ENCODE peak calls at places on chromosomes 6 and 20, in five cellular contexts. X, G, N, W and O are unnamed samples.
A peak's percentile ranks its signal among the peaks of the same experiment; 100 is the strongest.

GRCh38 chr20:17887331-17888030 is 81.1 kb downstream of the SNX5 start:
- DNase-seq in X (no peak), G (peak; percentile 49), W (no peak), N (no peak), O (no peak)

GRCh38 chr20:20820104-20820503 is 107.7 kb upstream of the RALGAPA2 start:
- DNase-seq in N (no peak), G (no peak), X (no peak), W (peak; percentile 66), O (no peak)

GRCh38 chr20:24956001-24956761 is 7.1 kb downstream of the CST7 start:
- DNase-seq in G (peak; percentile 75), N (no peak), X (no peak), W (no peak), O (no peak)

GRCh38 chr6:81054011-81054410 is 698.5 kb downstream of the TENT5A start:
- DNase-seq in X (no peak), N (no peak), W (no peak), G (no peak), O (no peak)

GRCh38 chr6:147930743-147931142 is 411.9 kb upstream of the SASH1 start:
- DNase-seq in N (no peak), X (no peak), W (no peak), G (no peak), O (no peak)

GRCh38 chr20:52105573-52106422 is 85.8 kb downstream of the ZFP64 start:
- DNase-seq in X (no peak), N (no peak), W (peak; percentile 88), G (no peak), O (no peak)

GRCh38 chr20:57711311-57711712 is 1.5 kb upstream of the PMEPA1 start:
- DNase-seq in G (no peak), N (no peak), X (no peak), W (no peak), O (no peak)

GRCh38 chr6:39140556-39141191 is 25.7 kb upstream of the SAYSD1 start:
- DNase-seq in W (no peak), N (no peak), X (no peak), G (no peak), O (no peak)

GRCh38 chr6:54493138-54493537 is 184.9 kb downstream of the TINAG start:
- DNase-seq in W (no peak), G (no peak), X (no peak), N (no peak), O (no peak)

GRCh38 chr20:13996265-13996664 is 949 bp downstream of the MACROD2 start:
- DNase-seq in N (no peak), W (no peak), G (no peak), X (no peak), O (no peak)

GRCh38 chr20:56781108-56781739 is 152.1 kb downstream of the TFAP2C start:
- DNase-seq in G (peak; percentile 20), X (no peak), N (no peak), W (no peak), O (no peak)

GRCh38 chr6:135496805-135497411 is 632 bp downstream of the AHI1 start:
- DNase-seq in X (no peak), G (no peak), N (no peak), W (no peak), O (no peak)
- TF ChIP-seq CTCF in X (no peak), G (no peak), N (no peak), W (no peak), O (no peak)

GRCh38 chr6:169451065-169451840 is 197.6 kb upstream of the THBS2 start:
- DNase-seq in W (no peak), G (no peak), X (no peak), N (no peak), O (no peak)
- H3K4me3 ChIP-seq in W (no peak overlapping the region), G (no peak overlapping the region), X (no peak overlapping the region), N (peak overlapping the region; percentile 67), O (no peak overlapping the region)

DNA sequence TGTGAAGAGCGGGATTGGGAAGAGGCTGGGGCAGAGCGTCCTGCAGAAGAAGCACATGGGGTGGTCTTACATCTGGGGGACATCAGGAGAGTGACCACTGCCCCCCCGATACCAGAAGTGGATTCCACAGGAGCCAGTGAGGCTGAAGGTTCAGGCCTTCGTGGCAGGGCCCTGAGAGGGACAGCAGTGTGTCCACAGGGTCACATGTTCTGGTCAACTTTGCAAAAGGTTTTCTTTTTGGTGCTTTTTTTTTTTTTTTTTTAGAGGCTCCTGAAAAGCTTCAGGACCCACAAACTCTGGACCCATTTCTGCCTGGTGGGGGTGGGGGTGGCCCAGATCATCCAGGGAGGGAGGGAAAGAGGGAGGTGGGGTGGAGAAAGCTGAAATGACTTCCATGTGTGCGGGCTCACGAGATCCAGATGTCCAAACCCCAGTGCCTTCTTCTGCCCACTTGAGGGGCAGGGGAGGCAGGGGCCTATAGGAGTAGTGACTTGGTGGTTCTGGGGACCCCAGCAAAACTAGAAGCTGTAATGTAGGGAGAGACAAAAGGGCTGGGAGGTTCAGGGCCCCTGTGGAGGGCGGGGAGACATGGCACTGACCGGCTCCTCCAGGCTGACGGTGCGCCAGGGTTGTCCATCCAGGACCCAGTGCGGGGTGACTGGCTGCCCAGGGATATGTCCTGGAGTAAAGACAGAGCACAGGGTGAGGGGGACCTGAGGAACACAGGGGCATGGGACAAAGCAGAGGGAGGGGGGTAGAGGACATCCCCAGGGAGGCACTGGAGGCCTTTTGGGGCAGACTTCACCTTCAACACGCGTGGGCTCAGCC is 2.7 kb downstream of the ADAM33 start:
- DNase-seq in W (no peak), N (no peak), X (peak; percentile 39), G (no peak), O (no peak)
- H3K27me3 ChIP-seq in W (peaks cover 28% of the 10 kb centered on the region), N (no peaks in the 10 kb centered on the region), X (no peaks in the 10 kb centered on the region), G (peaks cover 7% of the 10 kb centered on the region), O (no peaks in the 10 kb centered on the region)

DNA sequence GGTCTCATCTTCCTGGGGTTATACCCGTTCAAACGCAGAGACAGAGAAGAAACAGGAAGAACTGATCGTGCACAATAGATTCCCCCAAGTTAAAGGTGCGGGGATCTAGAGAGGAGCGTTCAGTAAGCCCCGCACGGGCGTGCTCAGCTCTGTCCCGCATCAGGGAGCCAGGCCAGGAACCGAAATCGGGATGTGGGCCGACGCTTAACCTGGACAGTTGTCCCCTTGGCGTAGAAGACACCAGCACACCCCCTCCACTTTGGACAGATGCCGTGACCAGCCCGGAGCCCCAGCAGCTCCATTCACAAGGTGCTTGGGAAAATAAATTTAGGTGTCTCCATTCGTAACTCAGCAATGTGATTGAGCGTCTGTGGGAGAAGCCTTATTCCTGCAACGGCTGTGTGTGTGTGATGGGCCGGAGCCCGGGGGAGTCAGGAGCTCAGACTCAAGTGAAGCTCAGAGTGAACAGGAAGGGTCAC is 24.0 kb upstream of the GATA5 start:
- DNase-seq in N (no peak), G (no peak), X (no peak), W (no peak), O (no peak)
- TF ChIP-seq CTCF in N (no peak), G (no peak), X (no peak), W (no peak), O (no peak)

GRCh38 chr6:146433881-146434741 is 109.5 kb upstream of the RAB32 start:
- DNase-seq in G (peak; percentile 77), W (peak; percentile 64), N (no peak), X (no peak), O (peak; percentile 8)
- H3K4me3 ChIP-seq in G (peak overlapping the region; percentile 24), W (peak overlapping the region; percentile 64), N (peak overlapping the region; percentile 70), X (peak overlapping the region; percentile 8), O (no peak overlapping the region)

DNA sequence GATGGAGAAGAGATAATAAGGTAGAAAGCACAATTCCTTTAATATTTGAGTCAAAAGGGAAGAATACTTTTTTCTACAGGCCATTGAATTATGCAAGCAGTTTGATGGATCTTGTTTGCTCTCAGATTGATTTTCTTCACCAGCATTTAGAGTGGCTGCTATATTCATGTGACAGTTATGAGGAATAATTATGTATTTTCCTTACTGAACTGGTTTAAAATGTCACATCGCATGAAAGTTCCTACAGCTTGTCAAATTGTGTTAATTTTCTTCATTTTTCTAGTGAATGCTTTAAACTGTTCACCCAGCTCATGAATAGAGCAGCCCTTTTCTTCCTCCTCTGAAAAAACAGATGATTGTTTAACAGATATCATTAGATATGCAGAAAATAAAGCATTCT is 37.4 kb upstream of the TPD52L1 start:
- DNase-seq in W (no peak), N (no peak), X (no peak), G (no peak), O (no peak)
- H3K27me3 ChIP-seq in W (no peaks in the 10 kb centered on the region), N (no peaks in the 10 kb centered on the region), X (no peaks in the 10 kb centered on the region), G (no peaks in the 10 kb centered on the region), O (no peaks in the 10 kb centered on the region)